ENCODE peak calls at places on chromosome 20, in seven cellular contexts. A is CD8-positive, alpha-beta T cell; J is PC-3; T is heart left ventricle; N is mesenchymal stem cell; R is GM12878; K is lower lobe of right lung. E is an unnamed sample. For H3K4me1, the result is how much of the 10 kb centered on the place peaks cover.

GRCh38 chr20:37494796-37495195 is 26.3 kb upstream of the NNAT start:
- DNase-seq in R (no peak), K (no peak), J (no peak), T (no peak), N (no peak), A (no peak), E (peak)

GRCh38 chr20:36094497-36094896 is 60.0 kb upstream of the EPB41L1 start:
- DNase-seq in K (no peak), T (peak), N (no peak), J (no peak), A (no peak), R (no peak), E (no peak)

GRCh38 chr20:12331236-12331635 is 413.5 kb downstream of the BTBD3 start:
- DNase-seq in K (no peak), J (no peak), T (no peak), R (no peak), N (no peak), A (no peak), E (no peak)

GRCh38 chr20:57092112-57092899 is 174.1 kb downstream of the BMP7 start:
- DNase-seq in A (peak), K (peak), N (peak), J (peak), T (peak), R (peak), E (peak)

GRCh38 chr20:11995750-11996567 is 78.3 kb downstream of the BTBD3 start:
- DNase-seq in R (no peak), N (no peak), J (no peak), A (no peak), K (no peak), T (no peak), E (no peak)

GRCh38 chr20:29743101-29743931 is 1514.1 kb upstream of the DEFB115 start:
- DNase-seq in T (no peak), A (no peak), R (no peak), N (no peak), K (no peak), J (no peak), E (no peak)

GRCh38 chr20:48912065-48912464 is 9.4 kb upstream of the ARFGEF2 start:
- DNase-seq in N (no peak), A (no peak), R (no peak), J (no peak), K (no peak), T (no peak), E (no peak)

GRCh38 chr20:15895126-15895525 is 678.1 kb downstream of the KIF16B start:
- DNase-seq in R (no peak), T (no peak), N (no peak), K (no peak), J (no peak), A (no peak), E (no peak)

GRCh38 chr20:9241232-9241692 is 172.4 kb downstream of the PLCB4 start:
- DNase-seq in R (no peak), K (no peak), N (peak), A (no peak), T (no peak), J (peak), E (no peak)

GRCh38 chr20:3163099-3164042 is 3.7 kb upstream of the FASTKD5 start:
- DNase-seq in A (no peak), J (no peak), N (no peak), K (no peak), T (peak), R (no peak), E (no peak)

GRCh38 chr20:57322476-57322875 is 7.1 kb upstream of the SPO11 start:
- DNase-seq in K (no peak), J (no peak), A (no peak), T (no peak), N (no peak), R (no peak), E (no peak)

DNA sequence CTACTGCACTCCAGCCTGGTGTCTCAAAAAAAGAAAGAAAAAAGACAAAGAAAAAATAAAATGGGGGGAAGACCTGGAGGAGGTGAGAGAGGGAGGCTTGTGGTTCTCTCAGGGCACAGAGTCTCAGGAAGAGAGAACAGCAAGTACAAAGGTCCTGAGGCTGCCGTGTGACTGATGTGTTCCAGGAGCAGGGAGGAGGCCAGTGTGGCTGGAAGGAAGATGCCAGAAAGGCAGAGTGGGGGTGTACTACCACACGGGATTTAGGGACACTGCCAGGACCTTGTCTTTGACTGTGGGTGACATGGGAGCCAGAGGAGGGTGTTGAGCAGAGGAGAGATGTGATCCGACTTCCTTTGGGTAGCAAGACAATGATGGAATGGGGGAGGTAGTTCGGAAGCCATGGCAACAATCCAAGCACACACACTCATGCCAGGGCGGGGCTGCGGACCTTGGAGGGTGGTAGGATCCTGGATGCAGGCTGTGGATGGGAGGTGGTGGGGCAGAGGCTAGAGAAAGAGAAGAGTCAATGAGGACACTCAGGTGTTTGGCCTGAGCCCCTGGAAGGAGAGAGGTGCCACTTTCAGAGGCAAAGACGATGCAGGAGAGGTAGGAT is 136.4 kb upstream of the PTPN1 start:
- DNase-seq in K (no peak), J (peak), R (no peak), T (no peak), N (no peak), A (no peak), E (no peak)
- H3K4me1 ChIP-seq in K (under half), J (half or more), R (under half), T (under half), N (under half), A (under half), E (under half)

GRCh38 chr20:33840759-33841438 is 29.8 kb downstream of the CHMP4B start:
- DNase-seq in A (no peak), J (no peak), K (no peak), R (no peak), N (no peak), T (no peak), E (no peak)
- H3K4me1 ChIP-seq in A (half or more), J (under half), K (half or more), R (under half), N (under half), T (half or more), E (half or more)

GRCh38 chr20:53874104-53874503 is 196.3 kb downstream of the BCAS1 start:
- DNase-seq in A (no peak), N (no peak), J (no peak), R (no peak), K (no peak), T (no peak), E (no peak)
- H3K4me1 ChIP-seq in A (half or more), N (under half), J (under half), R (under half), K (under half), T (under half), E (under half)

GRCh38 chr20:24936526-24937407 is 12.3 kb upstream of the CST7 start:
- DNase-seq in J (no peak), N (no peak), T (no peak), A (peak), R (no peak), K (peak), E (peak)

GRCh38 chr20:24935140-24935539 is 13.9 kb upstream of the CST7 start:
- DNase-seq in K (peak), R (no peak), T (no peak), J (no peak), N (no peak), A (no peak), E (peak)

GRCh38 chr20:24934716-24935115 is 14.4 kb upstream of the CST7 start:
- DNase-seq in A (no peak), N (no peak), R (no peak), J (no peak), T (no peak), K (no peak), E (no peak)

GRCh38 chr20:24937579-24937978 is 11.5 kb upstream of the CST7 start:
- DNase-seq in N (no peak), A (no peak), K (no peak), R (no peak), J (no peak), T (no peak), E (peak)

DNA sequence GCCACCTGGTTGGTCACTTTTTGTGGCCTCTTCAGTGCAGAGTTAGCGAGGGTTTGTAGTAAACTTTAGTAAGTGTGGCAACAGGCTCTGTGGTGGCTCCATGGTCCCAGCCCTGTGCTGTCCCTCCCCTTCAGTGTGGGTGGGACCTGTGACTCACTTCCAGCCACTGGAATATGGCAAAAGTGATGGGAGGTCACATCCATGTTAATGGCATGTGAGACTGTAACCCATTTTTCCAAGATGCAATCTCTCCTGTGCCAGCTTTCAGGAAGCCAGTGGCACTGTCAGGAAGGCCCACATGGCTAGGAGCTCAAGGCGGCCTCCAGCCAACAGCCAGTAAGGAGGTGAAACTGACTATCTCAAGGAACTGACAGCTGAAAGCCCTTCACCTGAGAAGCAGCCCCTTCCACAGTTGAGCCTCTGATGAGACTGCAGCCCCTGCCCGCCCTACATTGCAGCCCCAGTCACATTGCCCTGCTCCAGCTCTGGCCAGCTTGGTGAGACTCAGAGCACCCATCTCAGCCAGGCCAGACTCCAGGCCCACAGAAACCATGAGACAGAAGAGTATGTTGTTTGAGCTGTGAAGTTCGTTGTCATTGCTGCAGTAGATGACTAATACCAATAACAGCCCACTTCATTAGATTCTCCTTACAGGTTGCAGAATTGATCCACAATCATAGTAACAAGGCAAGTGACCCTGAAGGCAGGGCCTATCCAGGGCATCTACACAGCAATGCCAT is 13.1 kb upstream of the CST7 start:
- DNase-seq in N (no peak), K (peak), J (no peak), R (no peak), A (no peak), T (no peak), E (no peak)
- H3K4me1 ChIP-seq in N (under half), K (under half), J (under half), R (under half), A (under half), T (under half), E (under half)

GRCh38 chr20:10652185-10652584 is 21.6 kb downstream of the JAG1 start:
- DNase-seq in T (no peak), K (no peak), R (no peak), N (no peak), J (no peak), A (no peak), E (no peak)
- H3K4me1 ChIP-seq in T (half or more), K (under half), R (under half), N (under half), J (under half), A (under half), E (half or more)

DNA sequence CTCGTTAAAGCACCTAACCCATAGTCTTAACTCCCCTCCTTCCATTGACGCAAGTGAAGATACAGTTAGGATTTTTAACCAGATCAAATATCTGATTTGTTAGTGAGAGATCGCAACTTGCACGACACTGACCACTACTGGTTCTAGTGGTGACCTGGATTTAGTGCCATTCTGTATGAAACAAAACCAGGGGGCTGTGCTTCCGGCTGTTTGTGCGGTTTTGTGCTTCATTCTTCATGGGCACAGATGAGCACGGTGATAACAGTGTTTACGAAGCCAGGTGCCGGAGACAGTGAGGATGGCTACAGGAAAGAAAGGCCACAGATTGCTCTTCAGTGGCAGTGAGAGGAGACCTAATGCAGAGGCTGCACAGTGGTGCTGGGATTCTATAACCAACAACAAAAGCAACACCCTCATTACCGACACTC is 75.5 kb downstream of the NOL4L start:
- DNase-seq in R (no peak), N (no peak), K (no peak), A (peak), T (no peak), J (peak), E (no peak)
- H3K4me1 ChIP-seq in R (under half), N (under half), K (under half), A (half or more), T (under half), J (under half), E (under half)

E was measured in sigmoid colon.